ENCODE peak calls at places on chromosome 2, in eight cellular contexts. A is choroid plexus epithelial cell, S is pancreas, B is T-cell, O is tibial artery, X is mesendoderm, Q is NCI-H748 treated with DMSO at 0.1 percent for 48 hours, N is body of pancreas. C is an unnamed sample.

GRCh38 chr2:11026286-11026921 is 114.7 kb downstream of the KCNF1 start:
- DNase-seq in A (no peak), S (no peak), B (no peak), O (no peak), X (no peak), Q (no peak), N (no peak), C (no peak)

GRCh38 chr2:26284132-26284531 is 39.4 kb downstream of the HADHB start:
- DNase-seq in A (peak; percentile 61), S (no peak), B (no peak), O (no peak), X (no peak), Q (no peak), N (no peak), C (no peak)

GRCh38 chr2:217922101-217923006 is 80.4 kb downstream of the TNS1 start:
- DNase-seq in A (peak; percentile 49), S (no peak), B (no peak), O (peak; percentile 94), X (no peak), Q (no peak), N (peak; percentile 57), C (no peak)

GRCh38 chr2:240628507-240629418 is 3.5 kb downstream of the GPR35 start:
- DNase-seq in A (no peak), S (no peak), B (no peak), O (peak; percentile 53), X (no peak), Q (no peak), N (no peak), C (no peak)

GRCh38 chr2:182616471-182617393 is 99.3 kb upstream of the DNAJC10 start:
- DNase-seq in A (peak; percentile 60), S (no peak), B (no peak), O (no peak), X (no peak), Q (no peak), N (no peak), C (no peak)

GRCh38 chr2:209547726-209548125 is 123.9 kb downstream of the MAP2 start:
- DNase-seq in A (peak; percentile 25), S (no peak), B (no peak), O (no peak), X (no peak), Q (no peak), N (no peak), C (no peak)

GRCh38 chr2:207683438-207683837 is 28.0 kb upstream of the CCNYL1 start:
- DNase-seq in A (no peak), S (no peak), B (no peak), O (no peak), X (no peak), Q (no peak), N (no peak), C (no peak)

GRCh38 chr2:88654714-88655113 is 27.4 kb upstream of the EIF2AK3 start:
- DNase-seq in A (peak; percentile 69), S (no peak), B (no peak), O (no peak), X (no peak), Q (no peak), N (no peak), C (no peak)

GRCh38 chr2:183519371-183520056 is 395.3 kb downstream of the NUP35 start:
- DNase-seq in A (no peak), S (no peak), B (no peak), O (no peak), X (no peak), Q (no peak), N (peak; percentile 26), C (no peak)

GRCh38 chr2:1698188-1698945 is 45.9 kb downstream of the PXDN start:
- DNase-seq in A (peak; percentile 21), S (no peak), B (no peak), O (no peak), X (no peak), Q (no peak), N (no peak), C (no peak)

GRCh38 chr2:70570041-70570661 is 16.5 kb upstream of the TGFA start:
- DNase-seq in A (peak; percentile 6), S (no peak), B (no peak), O (no peak), X (peak; percentile 85), Q (no peak), N (peak; percentile 16), C (no peak)

GRCh38 chr2:145060876-145061275 is 541.0 kb upstream of the ZEB2 start:
- DNase-seq in A (no peak), S (no peak), B (no peak), O (no peak), X (no peak), Q (no peak), N (no peak), C (no peak)

GRCh38 chr2:234548720-234549420 is 52.0 kb upstream of the ARL4C start:
- DNase-seq in A (peak; percentile 42), S (no peak), B (no peak), O (no peak), X (peak; percentile 71), Q (peak; percentile 34), N (no peak), C (no peak)

GRCh38 chr2:17470855-17471641 is 47.2 kb downstream of the RAD51AP2 start:
- DNase-seq in A (peak; percentile 73), S (no peak), B (no peak), O (no peak), X (peak; percentile 84), Q (peak; percentile 19), N (no peak), C (no peak)

GRCh38 chr2:128320609-128321420 is 2.1 kb upstream of the HS6ST1 start:
- DNase-seq in A (no peak), S (no peak), B (no peak), O (peak; percentile 65), X (no peak), Q (no peak), N (no peak), C (no peak)

GRCh38 chr2:99559075-99559662 is 69.4 kb upstream of the REV1 start:
- DNase-seq in A (peak; percentile 80), S (peak; percentile 86), B (peak; percentile 84), O (peak; percentile 88), X (peak; percentile 66), Q (peak; percentile 61), N (peak; percentile 88), C (peak; percentile 79)

GRCh38 chr2:62498739-62499138 is 7.3 kb downstream of the TMEM17 start:
- DNase-seq in A (no peak), S (no peak), B (no peak), O (no peak), X (no peak), Q (no peak), N (no peak), C (no peak)

GRCh38 chr2:178829299-178829698 is 22.1 kb upstream of the TTN start:
- DNase-seq in A (peak; percentile 61), S (no peak), B (no peak), O (no peak), X (peak; percentile 21), Q (no peak), N (no peak), C (no peak)

GRCh38 chr2:172431428-172431827 is 4.0 kb downstream of the ITGA6 start:
- DNase-seq in A (no peak), S (peak; percentile 75), B (no peak), O (no peak), X (no peak), Q (no peak), N (peak; percentile 82), C (no peak)

GRCh38 chr2:152480870-152481269 is 145.9 kb downstream of the FMNL2 start:
- DNase-seq in A (no peak), S (no peak), B (no peak), O (no peak), X (no peak), Q (no peak), N (no peak), C (no peak)

GRCh38 chr2:152582081-152582480 is 135.2 kb downstream of the PRPF40A start:
- DNase-seq in A (no peak), S (no peak), B (no peak), O (no peak), X (no peak), Q (no peak), N (no peak), C (no peak)

GRCh38 chr2:26243643-26244478 is 571 bp downstream of the HADHA start:
- DNase-seq in A (peak; percentile 53), S (no peak), B (no peak), O (no peak), X (peak; percentile 46), Q (peak; percentile 36), N (peak; percentile 9), C (no peak)

GRCh38 chr2:83067947-83068346 is 1391.1 kb downstream of the SUCLG1 start:
- DNase-seq in A (no peak), S (no peak), B (no peak), O (no peak), X (peak; percentile 2), Q (no peak), N (peak; percentile 8), C (no peak)

GRCh38 chr2:31235504-31235902 is 1.6 kb downstream of the EHD3 start:
- DNase-seq in A (peak; percentile 94), S (no peak), B (no peak), O (no peak), X (peak; percentile 58), Q (no peak), N (no peak), C (no peak)

GRCh38 chr2:96408631-96409542 is 73.3 kb downstream of the NCAPH start:
- DNase-seq in A (peak; percentile 52), S (peak; percentile 73), B (no peak), O (no peak), X (no peak), Q (no peak), N (peak; percentile 67), C (no peak)